ENCODE peak calls at places on chromosome 16, in nine cellular contexts. O, S, X, P, U, F, T, V and D are unnamed samples.

GRCh38 chr16:68496689-68497088 is 42.4 kb upstream of the ZFP90 start:
- DNase-seq in O (no peak), S (no peak), X (no peak), P (no peak), U (no peak), F (no peak), T (no peak), V (no peak), D (no peak)

GRCh38 chr16:55324491-55325447 is 766 bp downstream of the IRX6 start:
- DNase-seq in O (no peak), S (no peak), X (no peak), P (no peak), U (no peak), F (no peak), T (no peak), V (no peak), D (no peak)

GRCh38 chr16:31427441-31428276 is 501 bp downstream of the COX6A2 start:
- DNase-seq in O (peak), S (peak), X (peak), P (no peak), U (peak), F (no peak), T (peak), V (peak), D (peak)

GRCh38 chr16:21060027-21060510 is 90.6 kb downstream of the DNAH3 start:
- DNase-seq in O (no peak), S (no peak), X (no peak), P (no peak), U (no peak), F (peak), T (no peak), V (no peak), D (peak)

GRCh38 chr16:23195415-23195978 is 13.0 kb downstream of the SCNN1G start:
- DNase-seq in O (no peak), S (no peak), X (no peak), P (no peak), U (no peak), F (no peak), T (no peak), V (no peak), D (peak)

GRCh38 chr16:24731722-24732419 is 2.4 kb downstream of the TNRC6A start:
- DNase-seq in O (no peak), S (no peak), X (no peak), P (no peak), U (no peak), F (no peak), T (no peak), V (no peak), D (peak)

GRCh38 chr16:4692460-4693295 is 684 bp upstream of the NUDT16L1 start:
- DNase-seq in O (no peak), S (peak), X (no peak), P (no peak), U (no peak), F (no peak), T (no peak), V (no peak), D (peak)

GRCh38 chr16:58511933-58512815 is 3.1 kb upstream of the SETD6 start:
- DNase-seq in O (peak), S (peak), X (peak), P (no peak), U (peak), F (peak), T (peak), V (peak), D (peak)

GRCh38 chr16:52383640-52384292 is 163.2 kb downstream of the TOX3 start:
- DNase-seq in O (no peak), S (no peak), X (no peak), P (no peak), U (no peak), F (peak), T (no peak), V (no peak), D (no peak)

GRCh38 chr16:85573696-85574641 is 39.2 kb upstream of the GSE1 start:
- DNase-seq in O (no peak), S (no peak), X (no peak), P (no peak), U (no peak), F (no peak), T (no peak), V (no peak), D (no peak)

GRCh38 chr16:3056336-3057180 is 8.9 kb upstream of the IL32 start:
- DNase-seq in O (no peak), S (no peak), X (no peak), P (no peak), U (no peak), F (no peak), T (no peak), V (no peak), D (no peak)

GRCh38 chr16:30116291-30117207 is 3.2 kb upstream of the GDPD3 start:
- DNase-seq in O (no peak), S (no peak), X (no peak), P (no peak), U (no peak), F (no peak), T (no peak), V (no peak), D (peak)

GRCh38 chr16:24511801-24512200 is 27.6 kb upstream of the RBBP6 start:
- DNase-seq in O (no peak), S (no peak), X (no peak), P (no peak), U (no peak), F (no peak), T (no peak), V (no peak), D (no peak)

GRCh38 chr16:19980866-19981265 is 92.8 kb downstream of the GPR139 start:
- DNase-seq in O (no peak), S (no peak), X (no peak), P (no peak), U (no peak), F (no peak), T (no peak), V (no peak), D (peak)

GRCh38 chr16:70754371-70754770 is 46.6 kb downstream of the VAC14 start:
- DNase-seq in O (no peak), S (no peak), X (no peak), P (no peak), U (no peak), F (no peak), T (no peak), V (no peak), D (no peak)

GRCh38 chr16:86353185-86353584 is 157.1 kb upstream of the FOXF1 start:
- DNase-seq in O (no peak), S (no peak), X (no peak), P (no peak), U (no peak), F (no peak), T (no peak), V (no peak), D (no peak)

GRCh38 chr16:49592507-49593422 is 219.2 kb downstream of the C16orf78 start:
- DNase-seq in O (no peak), S (peak), X (peak), P (no peak), U (no peak), F (no peak), T (peak), V (no peak), D (peak)

GRCh38 chr16:84509032-84509950 is 4.8 kb upstream of the MEAK7 start:
- DNase-seq in O (no peak), S (no peak), X (no peak), P (no peak), U (no peak), F (no peak), T (no peak), V (no peak), D (no peak)

GRCh38 chr16:14199624-14200023 is 128.5 kb downstream of the MRTFB start:
- DNase-seq in O (no peak), S (no peak), X (no peak), P (no peak), U (no peak), F (no peak), T (no peak), V (no peak), D (no peak)

GRCh38 chr16:76577003-76577402 is 299.8 kb downstream of the CNTNAP4 start:
- DNase-seq in O (no peak), S (no peak), X (no peak), P (no peak), U (no peak), F (no peak), T (no peak), V (no peak), D (no peak)

GRCh38 chr16:23976091-23977001 is 140.6 kb downstream of the PRKCB start:
- DNase-seq in O (no peak), S (no peak), X (no peak), P (no peak), U (no peak), F (no peak), T (no peak), V (no peak), D (no peak)

GRCh38 chr16:85514295-85514600 is 98.9 kb upstream of the GSE1 start:
- DNase-seq in O (no peak), S (no peak), X (no peak), P (no peak), U (no peak), F (peak), T (peak), V (no peak), D (no peak)

GRCh38 chr16:53457670-53458069 is 23.4 kb downstream of the RBL2 start:
- DNase-seq in O (peak), S (peak), X (peak), P (no peak), U (no peak), F (no peak), T (peak), V (no peak), D (peak)

GRCh38 chr16:68860978-68861892 is 17.9 kb downstream of the TANGO6 start:
- DNase-seq in O (no peak), S (no peak), X (no peak), P (no peak), U (no peak), F (no peak), T (no peak), V (no peak), D (no peak)

GRCh38 chr16:31141489-31142108 is 6.1 kb upstream of the PRSS8 start:
- DNase-seq in O (no peak), S (peak), X (no peak), P (no peak), U (no peak), F (no peak), T (no peak), V (no peak), D (no peak)